ENCODE peak calls at places on chromosomes 5 and 9, in four cellular contexts. S is substantia nigra, T is IMR-90, U is colonic mucosa. I is an unnamed sample.

GRCh38 chr5:1231354-1231905 is 6.2 kb downstream of the SLC6A18 start:
- DNase-seq in S (no peak), T (no peak), U (no peak), I (no peak)

GRCh38 chr9:76394896-76395244 is 644 bp upstream of the RFK start:
- DNase-seq in S (no peak), T (no peak), U (peak; percentile 70), I (peak; percentile 62)

GRCh38 chr5:139975306-139975705 is 67.8 kb downstream of the NRG2 start:
- DNase-seq in S (no peak), T (no peak), U (no peak), I (no peak)

GRCh38 chr5:178434851-178435250 is 155.3 kb downstream of the COL23A1 start:
- DNase-seq in S (no peak), T (no peak), U (no peak), I (no peak)

GRCh38 chr5:92337772-92338234 is 954.7 kb upstream of the ARRDC3 start:
- DNase-seq in S (no peak), T (peak; percentile 23), U (no peak), I (no peak)

GRCh38 chr9:98694943-98695342 is 13.8 kb downstream of the GABBR2 start:
- DNase-seq in S (no peak), T (no peak), U (no peak), I (no peak)

GRCh38 chr5:72600401-72600981 is 93.3 kb upstream of the ZNF366 start:
- DNase-seq in S (no peak), T (peak; percentile 95), U (peak; percentile 51), I (no peak)

GRCh38 chr5:80686757-80687156 is 32.0 kb upstream of the DHFR start:
- DNase-seq in S (no peak), T (peak; percentile 36), U (no peak), I (peak; percentile 51)

GRCh38 chr5:9431496-9432258 is 114.2 kb downstream of the SEMA5A start:
- DNase-seq in S (no peak), T (peak; percentile 81), U (no peak), I (no peak)

GRCh38 chr5:56977822-56978221 is 25.9 kb upstream of the MIER3 start:
- DNase-seq in S (no peak), T (no peak), U (no peak), I (no peak)

GRCh38 chr5:179732918-179733763 is 519 bp downstream of the MAML1 start:
- DNase-seq in S (peak; percentile 45), T (peak; percentile 28), U (peak; percentile 61), I (peak; percentile 54)

GRCh38 chr5:113447651-113448050 is 12.9 kb upstream of the TSSK1B start:
- DNase-seq in S (no peak), T (no peak), U (no peak), I (no peak)

GRCh38 chr5:107670028-107670926 is 460 bp downstream of the EFNA5 start:
- DNase-seq in S (no peak), T (peak; percentile 2), U (peak; percentile 40), I (no peak)

GRCh38 chr9:112874006-112874405 is 16.7 kb downstream of the SLC46A2 start:
- DNase-seq in S (no peak), T (peak; percentile 50), U (no peak), I (no peak)

GRCh38 chr5:149782900-149783586 is 52.9 kb downstream of the PPARGC1B start:
- DNase-seq in S (no peak), T (no peak), U (no peak), I (no peak)

GRCh38 chr5:80481019-80481893 is 6.6 kb upstream of the FAM151B start:
- DNase-seq in S (no peak), T (peak; percentile 60), U (peak; percentile 60), I (peak; percentile 5)

I was measured in hippocampal formation.